ENCODE peak calls at places on chromosomes 6 and 20, in nine cellular contexts. One of them, this sample, is unnamed.

GRCh38 chr6:157063176-157063934 is 260.0 kb downstream of the TMEM242 start:
- DNase-seq in activated CD4-positive, alpha-beta T cell treated with anti-CD3 and anti-CD28 coated beads for 1 hour: no peak
- DNase-seq in AG04450: no peak
- DNase-seq in HFFc6: peak
- DNase-seq in stimulated activated naive B cell treated with anti-CD40 and anti-IgM and Interleukin-4, amounts not matched to agents 10 μg/mL and 1 μg/mL and 100 μg/mL, for 72 hours: no peak
- DNase-seq in activated naive CD8-positive, alpha-beta T cell treated with anti-CD3 and anti-CD28 coated beads, Interleukin-2, amount 50 U/mL, for 24 hours: no peak
- DNase-seq in hippocampal formation: no peak
- DNase-seq in NCI-H2029: no peak
- DNase-seq in choroid plexus epithelial cell: no peak
- DNase-seq in this sample: no peak

GRCh38 chr6:126127662-126128061 is 141.3 kb downstream of the TRMT11 start:
- DNase-seq in HFFc6: no peak
- DNase-seq in AG04450: no peak
- DNase-seq in activated naive CD8-positive, alpha-beta T cell treated with anti-CD3 and anti-CD28 coated beads, Interleukin-2, amount 50 U/mL, for 24 hours: no peak
- DNase-seq in hippocampal formation: no peak
- DNase-seq in choroid plexus epithelial cell: peak
- DNase-seq in stimulated activated naive B cell treated with anti-CD40 and anti-IgM and Interleukin-4, amounts not matched to agents 10 μg/mL and 1 μg/mL and 100 μg/mL, for 72 hours: no peak
- DNase-seq in NCI-H2029: peak
- DNase-seq in activated CD4-positive, alpha-beta T cell treated with anti-CD3 and anti-CD28 coated beads for 1 hour: no peak
- DNase-seq in this sample: no peak

GRCh38 chr20:32437391-32438074 is 79.4 kb downstream of the ASXL1 start:
- DNase-seq in hippocampal formation: no peak
- DNase-seq in NCI-H2029: no peak
- DNase-seq in activated CD4-positive, alpha-beta T cell treated with anti-CD3 and anti-CD28 coated beads for 1 hour: no peak
- DNase-seq in activated naive CD8-positive, alpha-beta T cell treated with anti-CD3 and anti-CD28 coated beads, Interleukin-2, amount 50 U/mL, for 24 hours: no peak
- DNase-seq in AG04450: no peak
- DNase-seq in choroid plexus epithelial cell: no peak
- DNase-seq in HFFc6: no peak
- DNase-seq in stimulated activated naive B cell treated with anti-CD40 and anti-IgM and Interleukin-4, amounts not matched to agents 10 μg/mL and 1 μg/mL and 100 μg/mL, for 72 hours: no peak
- DNase-seq in this sample: no peak

GRCh38 chr6:127243501-127243900 is 23.2 kb upstream of the RNF146 start:
- DNase-seq in choroid plexus epithelial cell: peak
- DNase-seq in activated naive CD8-positive, alpha-beta T cell treated with anti-CD3 and anti-CD28 coated beads, Interleukin-2, amount 50 U/mL, for 24 hours: no peak
- DNase-seq in NCI-H2029: no peak
- DNase-seq in activated CD4-positive, alpha-beta T cell treated with anti-CD3 and anti-CD28 coated beads for 1 hour: no peak
- DNase-seq in hippocampal formation: no peak
- DNase-seq in stimulated activated naive B cell treated with anti-CD40 and anti-IgM and Interleukin-4, amounts not matched to agents 10 μg/mL and 1 μg/mL and 100 μg/mL, for 72 hours: no peak
- DNase-seq in HFFc6: no peak
- DNase-seq in AG04450: no peak
- DNase-seq in this sample: no peak

GRCh38 chr6:164827537-164827936 is 481.9 kb downstream of the C6orf118 start:
- DNase-seq in NCI-H2029: no peak
- DNase-seq in AG04450: no peak
- DNase-seq in hippocampal formation: no peak
- DNase-seq in activated CD4-positive, alpha-beta T cell treated with anti-CD3 and anti-CD28 coated beads for 1 hour: no peak
- DNase-seq in HFFc6: no peak
- DNase-seq in activated naive CD8-positive, alpha-beta T cell treated with anti-CD3 and anti-CD28 coated beads, Interleukin-2, amount 50 U/mL, for 24 hours: no peak
- DNase-seq in stimulated activated naive B cell treated with anti-CD40 and anti-IgM and Interleukin-4, amounts not matched to agents 10 μg/mL and 1 μg/mL and 100 μg/mL, for 72 hours: no peak
- DNase-seq in choroid plexus epithelial cell: no peak
- DNase-seq in this sample: no peak

GRCh38 chr6:139590206-139590605 is 215.8 kb upstream of the CITED2 start:
- DNase-seq in activated CD4-positive, alpha-beta T cell treated with anti-CD3 and anti-CD28 coated beads for 1 hour: no peak
- DNase-seq in activated naive CD8-positive, alpha-beta T cell treated with anti-CD3 and anti-CD28 coated beads, Interleukin-2, amount 50 U/mL, for 24 hours: no peak
- DNase-seq in NCI-H2029: no peak
- DNase-seq in AG04450: no peak
- DNase-seq in choroid plexus epithelial cell: no peak
- DNase-seq in hippocampal formation: no peak
- DNase-seq in HFFc6: no peak
- DNase-seq in stimulated activated naive B cell treated with anti-CD40 and anti-IgM and Interleukin-4, amounts not matched to agents 10 μg/mL and 1 μg/mL and 100 μg/mL, for 72 hours: no peak
- DNase-seq in this sample: no peak

GRCh38 chr6:99426454-99426762 is 1.3 kb upstream of the PNISR start:
- DNase-seq in HFFc6: no peak
- DNase-seq in activated naive CD8-positive, alpha-beta T cell treated with anti-CD3 and anti-CD28 coated beads, Interleukin-2, amount 50 U/mL, for 24 hours: no peak
- DNase-seq in activated CD4-positive, alpha-beta T cell treated with anti-CD3 and anti-CD28 coated beads for 1 hour: no peak
- DNase-seq in hippocampal formation: no peak
- DNase-seq in NCI-H2029: no peak
- DNase-seq in stimulated activated naive B cell treated with anti-CD40 and anti-IgM and Interleukin-4, amounts not matched to agents 10 μg/mL and 1 μg/mL and 100 μg/mL, for 72 hours: no peak
- DNase-seq in AG04450: no peak
- DNase-seq in choroid plexus epithelial cell: no peak
- DNase-seq in this sample: no peak

GRCh38 chr6:34331361-34332050 is 61.0 kb downstream of the NUDT3 start:
- DNase-seq in NCI-H2029: no peak
- DNase-seq in HFFc6: no peak
- DNase-seq in stimulated activated naive B cell treated with anti-CD40 and anti-IgM and Interleukin-4, amounts not matched to agents 10 μg/mL and 1 μg/mL and 100 μg/mL, for 72 hours: no peak
- DNase-seq in hippocampal formation: no peak
- DNase-seq in choroid plexus epithelial cell: peak
- DNase-seq in activated CD4-positive, alpha-beta T cell treated with anti-CD3 and anti-CD28 coated beads for 1 hour: no peak
- DNase-seq in activated naive CD8-positive, alpha-beta T cell treated with anti-CD3 and anti-CD28 coated beads, Interleukin-2, amount 50 U/mL, for 24 hours: no peak
- DNase-seq in AG04450: no peak
- DNase-seq in this sample: no peak

GRCh38 chr6:53924277-53924676 is 129.5 kb downstream of the LRRC1 start:
- DNase-seq in stimulated activated naive B cell treated with anti-CD40 and anti-IgM and Interleukin-4, amounts not matched to agents 10 μg/mL and 1 μg/mL and 100 μg/mL, for 72 hours: no peak
- DNase-seq in NCI-H2029: no peak
- DNase-seq in hippocampal formation: no peak
- DNase-seq in activated CD4-positive, alpha-beta T cell treated with anti-CD3 and anti-CD28 coated beads for 1 hour: no peak
- DNase-seq in activated naive CD8-positive, alpha-beta T cell treated with anti-CD3 and anti-CD28 coated beads, Interleukin-2, amount 50 U/mL, for 24 hours: no peak
- DNase-seq in AG04450: no peak
- DNase-seq in choroid plexus epithelial cell: no peak
- DNase-seq in HFFc6: no peak
- DNase-seq in this sample: no peak

GRCh38 chr6:37479266-37479854 is 20.3 kb downstream of the CCDC167 start:
- DNase-seq in activated CD4-positive, alpha-beta T cell treated with anti-CD3 and anti-CD28 coated beads for 1 hour: no peak
- DNase-seq in AG04450: no peak
- DNase-seq in activated naive CD8-positive, alpha-beta T cell treated with anti-CD3 and anti-CD28 coated beads, Interleukin-2, amount 50 U/mL, for 24 hours: no peak
- DNase-seq in hippocampal formation: no peak
- DNase-seq in HFFc6: no peak
- DNase-seq in stimulated activated naive B cell treated with anti-CD40 and anti-IgM and Interleukin-4, amounts not matched to agents 10 μg/mL and 1 μg/mL and 100 μg/mL, for 72 hours: no peak
- DNase-seq in NCI-H2029: no peak
- DNase-seq in choroid plexus epithelial cell: no peak
- DNase-seq in this sample: no peak